ENCODE peak calls at places on chromosomes 11 and 22, in ten cellular contexts. K is transverse colon, L is HepG2, T is tibial nerve, V is stomach, A is K562, G is A549, W is ovary, U is SK-N-SH, R is upper lobe of left lung. X is an unnamed sample.

GRCh38 chr22:32558681-32559355 is 84.2 kb downstream of the FBXO7 start:
- DNase-seq in K (peak), L (no peak), T (peak), V (peak), A (no peak), G (peak), W (no peak), U (no peak), R (peak), X (no peak)

GRCh38 chr11:132187814-132188213 is 817.4 kb downstream of the NTM start:
- DNase-seq in K (no peak), L (no peak), T (no peak), V (no peak), A (no peak), G (no peak), W (no peak), U (no peak), R (no peak), X (no peak)

GRCh38 chr22:43270314-43270908 is 72.8 kb downstream of the SCUBE1 start:
- DNase-seq in K (peak), L (peak), T (no peak), V (no peak), A (peak), G (peak), W (no peak), U (no peak), R (no peak), X (no peak)

GRCh38 chr11:10742460-10743208 is 8.4 kb upstream of the CTR9 start:
- DNase-seq in K (no peak), L (no peak), T (no peak), V (no peak), A (peak), G (no peak), W (no peak), U (peak), R (no peak), X (no peak)

GRCh38 chr22:32325811-32326237 is 31.8 kb upstream of the RFPL3 start:
- DNase-seq in K (no peak), L (no peak), T (no peak), V (peak), A (no peak), G (no peak), W (no peak), U (no peak), R (no peak), X (peak)

GRCh38 chr22:46737105-46737975 is 712 bp downstream of the CERK start:
- DNase-seq in K (peak), L (no peak), T (no peak), V (no peak), A (peak), G (peak), W (peak), U (no peak), R (no peak), X (no peak)

GRCh38 chr22:19873960-19874306 is 19.3 kb upstream of the GNB1L start:
- DNase-seq in K (no peak), L (no peak), T (peak), V (no peak), A (no peak), G (no peak), W (peak), U (peak), R (no peak), X (no peak)

GRCh38 chr11:93085097-93085496 is 112.7 kb downstream of the SLC36A4 start:
- DNase-seq in K (no peak), L (no peak), T (no peak), V (no peak), A (no peak), G (no peak), W (no peak), U (no peak), R (no peak), X (peak)

GRCh38 chr11:10898763-10899541 is 41.1 kb upstream of the ZBED5 start:
- DNase-seq in K (no peak), L (no peak), T (no peak), V (no peak), A (peak), G (no peak), W (no peak), U (no peak), R (no peak), X (no peak)

GRCh38 chr11:85094795-85095194 is 532.3 kb downstream of the DLG2 start:
- DNase-seq in K (no peak), L (no peak), T (no peak), V (no peak), A (no peak), G (no peak), W (no peak), U (no peak), R (no peak), X (no peak)

GRCh38 chr11:80297808-80298460 is 857.1 kb upstream of the TENM4 start:
- DNase-seq in K (no peak), L (no peak), T (no peak), V (no peak), A (no peak), G (no peak), W (no peak), U (no peak), R (no peak), X (no peak)

GRCh38 chr22:47015589-47016178 is 253.2 kb downstream of the TBC1D22A start:
- DNase-seq in K (no peak), L (no peak), T (no peak), V (peak), A (no peak), G (no peak), W (no peak), U (no peak), R (no peak), X (no peak)

GRCh38 chr11:107780775-107781174 is 68.9 kb upstream of the SLN start:
- DNase-seq in K (no peak), L (no peak), T (no peak), V (no peak), A (no peak), G (no peak), W (no peak), U (no peak), R (no peak), X (no peak)

GRCh38 chr11:102534261-102534872 is 3.8 kb upstream of the MMP7 start:
- DNase-seq in K (no peak), L (peak), T (no peak), V (no peak), A (no peak), G (no peak), W (no peak), U (no peak), R (no peak), X (no peak)

GRCh38 chr11:64251986-64252837 is 882 bp downstream of the PLCB3 start:
- DNase-seq in K (peak), L (no peak), T (no peak), V (peak), A (peak), G (peak), W (peak), U (peak), R (peak), X (no peak)

GRCh38 chr22:43206515-43207161 is 19.7 kb upstream of the TTLL12 start:
- DNase-seq in K (no peak), L (no peak), T (no peak), V (no peak), A (no peak), G (no peak), W (no peak), U (no peak), R (peak), X (no peak)

GRCh38 chr22:44452531-44453420 is 45.3 kb downstream of the RTL6 start:
- DNase-seq in K (no peak), L (no peak), T (no peak), V (peak), A (no peak), G (no peak), W (no peak), U (no peak), R (no peak), X (no peak)

GRCh38 chr11:77199346-77199745 is 71.3 kb downstream of the MYO7A start:
- DNase-seq in K (no peak), L (no peak), T (no peak), V (peak), A (no peak), G (no peak), W (peak), U (no peak), R (no peak), X (no peak)

GRCh38 chr22:44701824-44702478 is at the start of gene PRR5:
- DNase-seq in K (peak), L (peak), T (peak), V (peak), A (peak), G (peak), W (peak), U (peak), R (peak), X (no peak)

GRCh38 chr11:86888978-86889341 is 66.2 kb downstream of the FZD4 start:
- DNase-seq in K (no peak), L (no peak), T (no peak), V (no peak), A (no peak), G (no peak), W (no peak), U (no peak), R (no peak), X (no peak)

GRCh38 chr22:23774922-23775436 is 2.3 kb downstream of the MMP11 start:
- DNase-seq in K (no peak), L (no peak), T (no peak), V (no peak), A (no peak), G (no peak), W (no peak), U (no peak), R (no peak), X (no peak)

GRCh38 chr22:46148336-46148735 is 2.0 kb upstream of the PPARA start:
- DNase-seq in K (peak), L (no peak), T (no peak), V (no peak), A (no peak), G (no peak), W (no peak), U (no peak), R (no peak), X (no peak)

GRCh38 chr22:28231423-28231822 is 312.4 kb upstream of the PITPNB start:
- DNase-seq in K (no peak), L (peak), T (no peak), V (no peak), A (no peak), G (no peak), W (no peak), U (no peak), R (no peak), X (no peak)

GRCh38 chr11:17721242-17721999 is 2.0 kb downstream of the MYOD1 start:
- DNase-seq in K (no peak), L (no peak), T (no peak), V (no peak), A (no peak), G (no peak), W (no peak), U (peak), R (peak), X (no peak)

GRCh38 chr11:61700221-61700620 is 20.0 kb downstream of the DAGLA start:
- DNase-seq in K (peak), L (peak), T (no peak), V (peak), A (peak), G (peak), W (no peak), U (no peak), R (no peak), X (no peak)

GRCh38 chr11:17595526-17596309 is 48.7 kb downstream of the OTOG start:
- DNase-seq in K (no peak), L (no peak), T (peak), V (peak), A (no peak), G (no peak), W (no peak), U (no peak), R (no peak), X (no peak)

GRCh38 chr22:19799322-19800190 is 39.0 kb downstream of the TBX1 start:
- DNase-seq in K (no peak), L (no peak), T (peak), V (no peak), A (peak), G (no peak), W (peak), U (peak), R (peak), X (no peak)

GRCh38 chr11:133844217-133844616 is 1.1 kb downstream of the SPATA19 start:
- DNase-seq in K (no peak), L (no peak), T (no peak), V (no peak), A (no peak), G (no peak), W (no peak), U (no peak), R (no peak), X (no peak)

GRCh38 chr11:30314625-30315024 is 8.3 kb upstream of the ARL14EP start:
- DNase-seq in K (no peak), L (no peak), T (no peak), V (no peak), A (no peak), G (no peak), W (no peak), U (no peak), R (no peak), X (no peak)

GRCh38 chr11:69542314-69543168 is 61.1 kb downstream of the LINC01488 start:
- DNase-seq in K (no peak), L (no peak), T (no peak), V (no peak), A (no peak), G (no peak), W (no peak), U (no peak), R (peak), X (no peak)

GRCh38 chr22:25064894-25065560 is 112.5 kb downstream of the KIAA1671 start:
- DNase-seq in K (no peak), L (no peak), T (no peak), V (no peak), A (no peak), G (no peak), W (no peak), U (no peak), R (peak), X (no peak)

GRCh38 chr22:25061134-25061533 is 108.6 kb downstream of the KIAA1671 start:
- DNase-seq in K (no peak), L (no peak), T (no peak), V (no peak), A (no peak), G (no peak), W (no peak), U (no peak), R (no peak), X (no peak)

GRCh38 chr22:25060522-25061071 is 108.1 kb downstream of the KIAA1671 start:
- DNase-seq in K (no peak), L (no peak), T (no peak), V (no peak), A (peak), G (no peak), W (no peak), U (no peak), R (no peak), X (no peak)

GRCh38 chr22:25061605-25062377 is 109.3 kb downstream of the KIAA1671 start:
- DNase-seq in K (no peak), L (no peak), T (no peak), V (no peak), A (no peak), G (no peak), W (no peak), U (no peak), R (no peak), X (no peak)

GRCh38 chr22:25062378-25063095 is 110.0 kb downstream of the KIAA1671 start:
- DNase-seq in K (peak), L (no peak), T (no peak), V (no peak), A (no peak), G (no peak), W (no peak), U (peak), R (no peak), X (no peak)
- TF ChIP-seq EP300 in K (no peak), L (no peak), T (no peak), V (no peak), A (no peak), G (no peak), W (no peak), U (no peak), R (no peak), X (no peak)

DNA sequence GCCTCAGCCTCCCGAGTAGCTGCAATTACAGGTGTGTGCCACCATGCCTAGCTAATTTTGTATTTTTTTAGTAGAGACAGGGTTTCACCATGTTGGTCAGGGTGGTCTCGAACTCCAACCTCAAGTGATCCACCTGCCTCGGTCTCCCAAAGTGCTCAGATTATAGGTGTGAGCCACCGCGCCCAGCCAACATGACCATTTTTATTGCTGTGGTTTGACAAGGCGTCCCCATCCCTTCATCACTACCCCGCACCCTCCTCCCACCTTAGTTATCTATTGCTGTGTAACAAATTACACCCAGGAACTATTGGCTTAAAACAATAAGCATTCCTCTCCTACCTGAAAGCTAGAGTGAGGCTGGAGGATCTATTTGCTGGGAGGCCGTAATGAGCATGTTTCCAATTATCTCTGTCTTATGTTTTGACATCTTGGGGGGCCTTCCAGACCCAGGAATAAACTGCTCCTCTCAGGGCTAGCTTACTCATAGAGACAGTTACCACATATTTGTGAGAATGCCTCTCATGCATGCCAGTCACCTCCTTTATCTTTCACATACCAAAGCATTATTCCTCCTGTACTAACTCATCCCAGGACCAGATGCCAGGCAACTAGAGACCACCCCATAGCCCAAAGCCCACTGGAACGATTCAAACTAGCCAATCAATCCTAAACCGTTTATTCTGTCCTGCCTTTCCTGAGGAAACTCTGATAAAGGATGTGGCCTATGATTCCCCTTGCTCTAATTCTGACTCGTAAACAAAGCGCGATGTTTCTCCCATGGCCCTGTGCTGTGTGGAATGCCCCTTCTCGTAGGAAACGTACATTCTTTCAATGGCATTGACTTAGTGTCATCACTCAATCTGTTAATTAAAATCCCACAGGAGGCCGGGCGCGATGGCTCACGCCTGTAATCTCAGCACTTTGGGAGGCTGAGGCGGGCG is 19.4 kb downstream of the SNU13 start:
- DNase-seq in K (no peak), L (no peak), T (no peak), V (no peak), A (no peak), G (peak), W (no peak), U (no peak), R (peak), X (no peak)
- TF ChIP-seq EP300 in K (no peak), L (no peak), T (no peak), V (no peak), A (no peak), G (no peak), W (no peak), U (no peak), R (no peak), X (no peak)

GRCh38 chr11:67680701-67681472 is 6.5 kb upstream of the ALDH3B2 start:
- DNase-seq in K (no peak), L (no peak), T (no peak), V (no peak), A (no peak), G (no peak), W (no peak), U (no peak), R (no peak), X (no peak)
- TF ChIP-seq EP300 in K (no peak), L (no peak), T (no peak), V (no peak), A (no peak), G (no peak), W (no peak), U (no peak), R (no peak), X (no peak)

GRCh38 chr11:125372088-125372487 is 124.0 kb downstream of the FEZ1 start:
- DNase-seq in K (no peak), L (no peak), T (no peak), V (no peak), A (no peak), G (no peak), W (no peak), U (no peak), R (no peak), X (no peak)

GRCh38 chr11:125372911-125373310 is 123.2 kb downstream of the FEZ1 start:
- DNase-seq in K (no peak), L (no peak), T (no peak), V (no peak), A (no peak), G (no peak), W (no peak), U (no peak), R (no peak), X (no peak)

GRCh38 chr11:125375146-125375545 is 120.9 kb downstream of the FEZ1 start:
- DNase-seq in K (no peak), L (no peak), T (no peak), V (no peak), A (no peak), G (no peak), W (no peak), U (no peak), R (no peak), X (no peak)

GRCh38 chr11:125374398-125374797 is 121.7 kb downstream of the FEZ1 start:
- DNase-seq in K (no peak), L (no peak), T (no peak), V (no peak), A (no peak), G (no peak), W (no peak), U (no peak), R (no peak), X (no peak)

GRCh38 chr11:125373426-125374391 is 122.4 kb downstream of the FEZ1 start:
- DNase-seq in K (no peak), L (no peak), T (no peak), V (no peak), A (no peak), G (no peak), W (no peak), U (no peak), R (no peak), X (no peak)
- TF ChIP-seq EP300 in K (no peak), L (no peak), T (no peak), V (no peak), A (no peak), G (no peak), W (no peak), U (no peak), R (no peak), X (no peak)